ENCODE peak calls at places on chromosomes 4 and X, in five cellular contexts. W is fibroblast of mammary gland, C is transverse colon, G is upper lobe of left lung, F is AG09319. H is an unnamed sample.

GRCh38 chr4:108117473-108118182 is 51.1 kb downstream of the LEF1 start:
- DNase-seq in W (no peak), C (no peak), G (peak), F (no peak), H (no peak)

GRCh38 chrX:154735695-154736393 is 15.0 kb downstream of the GAB3 start:
- DNase-seq in W (peak), C (peak), G (no peak), F (no peak), H (no peak)

GRCh38 chrX:31165241-31166035 is 93.6 kb upstream of the FTHL17 start:
- DNase-seq in W (no peak), C (no peak), G (no peak), F (no peak), H (no peak)

GRCh38 chr4:120633810-120634209 is 288.7 kb downstream of the PRDM5 start:
- DNase-seq in W (peak), C (no peak), G (no peak), F (no peak), H (no peak)

GRCh38 chr4:73740353-73740778 is at the start of gene CXCL8:
- DNase-seq in W (peak), C (peak), G (no peak), F (no peak), H (no peak)

GRCh38 chrX:136209016-136209738 is 42.0 kb downstream of the MAP7D3 start:
- DNase-seq in W (peak), C (peak), G (no peak), F (no peak), H (no peak)

GRCh38 chr4:181827246-181827645 is 416.0 kb upstream of the TENM3 start:
- DNase-seq in W (no peak), C (no peak), G (no peak), F (no peak), H (no peak)

GRCh38 chrX:21398424-21398823 is 24.2 kb downstream of the CNKSR2 start:
- DNase-seq in W (peak), C (no peak), G (no peak), F (no peak), H (no peak)

GRCh38 chr4:10571896-10572295 is 112.7 kb downstream of the CLNK start:
- DNase-seq in W (no peak), C (no peak), G (no peak), F (no peak), H (no peak)

GRCh38 chr4:143514432-143514831 is 930 bp downstream of the SMARCA5 start:
- DNase-seq in W (peak), C (peak), G (peak), F (no peak), H (peak)

GRCh38 chrX:138886769-138887168 is 175.3 kb upstream of the FGF13 start:
- DNase-seq in W (peak), C (no peak), G (no peak), F (no peak), H (no peak)

GRCh38 chrX:64152857-64153256 is 52.7 kb downstream of the AMER1 start:
- DNase-seq in W (no peak), C (no peak), G (no peak), F (no peak), H (no peak)

GRCh38 chr4:156799121-156799589 is 172.4 kb downstream of the PDGFC start:
- DNase-seq in W (peak), C (no peak), G (no peak), F (no peak), H (no peak)

GRCh38 chr4:126777649-126778048 is 855.1 kb upstream of the INTU start:
- DNase-seq in W (peak), C (no peak), G (no peak), F (peak), H (no peak)

GRCh38 chr4:70703695-70704332 is 15.5 kb downstream of the UTP3 start:
- DNase-seq in W (peak), C (peak), G (no peak), F (no peak), H (no peak)

GRCh38 chrX:124289443-124289842 is 43.0 kb upstream of the TEX13D start:
- DNase-seq in W (no peak), C (no peak), G (no peak), F (no peak), H (no peak)

GRCh38 chr4:173171098-173171497 is 2.5 kb downstream of the GALNT7 start:
- DNase-seq in W (peak), C (no peak), G (no peak), F (no peak), H (no peak)

GRCh38 chrX:13050151-13050550 is 5.7 kb upstream of the FAM9C start:
- DNase-seq in W (no peak), C (no peak), G (no peak), F (no peak), H (no peak)

GRCh38 chr4:30945586-30945985 is 225.4 kb downstream of the PCDH7 start:
- DNase-seq in W (no peak), C (no peak), G (no peak), F (no peak), H (no peak)

GRCh38 chr4:140220053-140220452 is 66.1 kb upstream of the MAML3 start:
- DNase-seq in W (no peak), C (no peak), G (no peak), F (no peak), H (no peak)

GRCh38 chr4:95289028-95289634 is 259.6 kb downstream of the UNC5C start:
- DNase-seq in W (peak), C (no peak), G (no peak), F (no peak), H (no peak)

GRCh38 chrX:1361910-1362309 is 25.3 kb downstream of the IL3RA start:
- DNase-seq in W (no peak), C (no peak), G (no peak), F (no peak), H (no peak)

GRCh38 chr4:10108818-10109783 is 7.5 kb downstream of the WDR1 start:
- DNase-seq in W (peak), C (peak), G (no peak), F (no peak), H (no peak)

DNA sequence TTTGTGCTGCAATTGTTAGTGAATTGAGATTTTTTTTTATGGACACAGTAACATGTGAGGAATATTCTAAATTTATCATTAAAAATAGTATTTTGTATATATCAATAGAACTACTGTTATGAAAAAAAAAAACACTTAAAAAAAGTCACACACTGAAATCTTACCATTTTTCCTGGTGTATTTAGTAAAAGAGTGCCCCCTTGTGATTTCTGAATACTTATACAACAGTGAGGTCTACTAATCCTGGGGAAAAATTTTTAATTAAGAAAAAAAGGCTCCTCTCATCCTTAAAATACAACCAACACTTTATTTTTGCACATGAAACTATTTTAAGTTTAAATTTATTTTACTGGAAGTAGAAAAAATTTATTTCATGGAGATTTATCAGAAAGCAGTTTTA is 56.4 kb upstream of the SPOCK3 start:
- DNase-seq in W (peak), C (no peak), G (no peak), F (no peak), H (no peak)
- TF ChIP-seq CTCF in W (peak), C (no peak), G (no peak), F (no peak), H (peak)

GRCh38 chr4:39814403-39815185 is 116.7 kb downstream of the UBE2K start:
- DNase-seq in W (peak), C (no peak), G (no peak), F (no peak), H (no peak)
- TF ChIP-seq CTCF in W (no peak), C (no peak), G (no peak), F (no peak), H (no peak)

GRCh38 chrX:108699368-108699767 is 37.0 kb downstream of the IRS4 start:
- DNase-seq in W (peak), C (no peak), G (no peak), F (no peak), H (no peak)
- TF ChIP-seq CTCF in W (peak), C (peak), G (no peak), F (peak), H (peak)

DNA sequence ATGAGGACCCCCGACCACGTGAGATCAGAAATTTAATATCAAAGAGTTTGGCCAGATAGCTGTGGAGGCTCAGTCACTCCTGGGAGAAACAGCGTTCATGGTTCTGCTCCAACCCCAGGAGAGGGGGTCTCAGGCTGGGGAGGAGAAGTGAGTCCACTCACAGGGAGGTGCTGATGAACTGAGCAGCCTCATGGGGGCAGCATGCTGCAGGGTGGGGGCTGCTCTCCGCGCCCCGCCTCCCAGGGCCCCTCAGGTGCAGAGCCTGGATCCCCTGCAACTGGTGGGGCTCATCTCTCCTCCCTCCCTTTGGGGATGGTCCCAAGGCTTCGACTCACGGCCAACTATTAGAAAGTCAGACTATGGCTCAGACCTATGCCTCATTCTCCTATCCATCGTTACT is 26.6 kb upstream of the C4orf50 start:
- DNase-seq in W (no peak), C (no peak), G (no peak), F (no peak), H (no peak)
- TF ChIP-seq CTCF in W (no peak), C (no peak), G (no peak), F (no peak), H (no peak)

DNA sequence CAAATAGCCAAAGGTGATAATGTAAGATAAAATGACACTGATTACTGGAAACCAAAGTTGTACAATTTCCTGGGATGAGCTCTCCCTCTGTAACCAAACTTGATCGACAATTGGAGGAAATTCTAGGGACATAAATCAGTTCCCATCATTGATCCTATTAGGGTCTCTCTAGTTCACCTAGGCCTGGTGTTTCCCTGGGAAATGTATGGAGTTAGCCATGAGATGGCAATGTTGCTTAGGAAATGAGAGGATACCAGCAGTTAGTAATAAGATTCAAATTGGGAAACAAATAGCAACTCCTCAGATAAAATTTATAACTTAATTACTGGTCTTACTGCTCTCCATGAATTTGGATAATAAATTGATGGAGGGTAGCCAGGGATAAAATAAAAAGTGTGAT is 52.2 kb downstream of the SPATA18 start:
- DNase-seq in W (peak), C (no peak), G (no peak), F (no peak), H (no peak)
- TF ChIP-seq CTCF in W (peak), C (no peak), G (no peak), F (peak), H (peak)

DNA sequence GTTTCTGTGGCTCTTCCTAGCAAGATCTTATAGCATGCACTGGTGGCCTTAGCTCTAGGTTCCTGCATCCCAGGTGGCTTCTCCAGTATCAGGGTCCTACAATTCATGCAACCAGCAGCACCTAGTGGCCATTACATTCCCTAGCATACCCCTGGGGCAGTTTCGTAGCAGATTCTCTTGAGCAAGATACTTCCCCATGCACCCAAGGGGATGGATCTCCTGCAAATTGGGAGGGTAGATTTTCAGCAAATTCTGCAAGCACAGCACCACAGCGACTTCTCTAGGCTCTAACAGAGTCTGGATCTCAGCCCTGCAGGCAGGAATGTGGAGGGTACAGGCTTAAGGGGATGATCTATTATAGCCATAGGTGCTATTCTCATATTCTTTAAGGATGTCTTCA is 13.1 kb upstream of the SLC9B1 start:
- DNase-seq in W (peak), C (peak), G (no peak), F (no peak), H (no peak)
- TF ChIP-seq CTCF in W (peak), C (peak), G (no peak), F (peak), H (peak)

GRCh38 chr4:67288964-67289363 is 256.3 kb downstream of the CENPC start:
- DNase-seq in W (peak), C (no peak), G (no peak), F (no peak), H (no peak)
- TF ChIP-seq CTCF in W (peak), C (no peak), G (no peak), F (no peak), H (peak)

DNA sequence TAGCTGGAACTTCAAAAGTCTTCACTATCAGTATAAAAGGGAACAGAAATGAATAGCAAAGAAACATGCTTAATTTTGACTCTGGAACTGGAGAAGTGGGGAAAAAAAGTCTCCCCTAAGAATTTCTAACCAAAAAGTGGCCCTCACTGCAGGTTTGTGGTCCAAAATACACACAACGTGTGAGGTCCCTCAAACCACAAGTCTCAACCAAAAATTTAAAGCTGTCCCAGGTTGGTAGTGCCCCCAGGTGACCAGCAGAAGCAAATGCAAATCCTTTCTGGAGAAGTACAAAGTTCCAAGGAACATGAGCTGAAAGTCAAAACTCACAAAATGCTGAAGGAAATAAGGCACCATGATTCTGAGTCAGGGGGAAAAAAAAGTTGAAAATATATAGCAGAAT is 23.6 kb upstream of the VAMP7 start:
- DNase-seq in W (peak), C (no peak), G (no peak), F (no peak), H (no peak)
- TF ChIP-seq CTCF in W (peak), C (no peak), G (no peak), F (no peak), H (peak)